ENCODE peak calls at places on chromosomes 12 and 14, in four cellular contexts. R is suprapubic skin, S is IMR-90, F is foreskin fibroblast. U is an unnamed sample.

GRCh38 chr14:78091361-78091760 is 78.8 kb upstream of the NRXN3 start:
- DNase-seq in S (no peak), F (no peak), R (peak; percentile 50), U (no peak)

GRCh38 chr12:15274561-15274967 is 47.7 kb upstream of the PTPRO start:
- DNase-seq in F (peak; percentile 56), R (no peak), S (no peak), U (no peak)

GRCh38 chr12:94329366-94329765 is 130.3 kb downstream of the CEP83 start:
- DNase-seq in R (no peak), S (no peak), F (no peak), U (no peak)

GRCh38 chr14:52031781-52032180 is 37.1 kb downstream of the NID2 start:
- DNase-seq in S (peak; percentile 78), R (no peak), F (peak; percentile 92), U (peak; percentile 87)

GRCh38 chr12:105212431-105212830 is 23.5 kb downstream of the APPL2 start:
- DNase-seq in S (peak; percentile 83), F (peak; percentile 83), R (no peak), U (no peak)

GRCh38 chr14:102749393-102749792 is 27.9 kb upstream of the TRAF3 start:
- DNase-seq in S (no peak), R (no peak), F (no peak), U (no peak)

GRCh38 chr14:59337151-59337611 is 128.0 kb downstream of the GPR135 start:
- DNase-seq in S (no peak), R (peak; percentile 84), F (peak; percentile 82), U (peak; percentile 61)

GRCh38 chr12:129530517-129530916 is 373.3 kb downstream of the TMEM132D start:
- DNase-seq in S (no peak), F (no peak), R (no peak), U (no peak)

GRCh38 chr12:124651508-124652273 is 84.3 kb upstream of the NCOR2 start:
- DNase-seq in F (peak; percentile 70), R (no peak), S (no peak), U (no peak)

GRCh38 chr12:25957898-25958253 is 606 bp upstream of the RASSF8 start:
- DNase-seq in S (peak; percentile 82), F (peak; percentile 92), R (no peak), U (no peak)

GRCh38 chr12:7512528-7512927 is 9.0 kb upstream of the CD163 start:
- DNase-seq in S (peak; percentile 69), R (no peak), F (peak; percentile 98), U (peak; percentile 96)

GRCh38 chr12:55955800-55956508 is 9.9 kb downstream of the PMEL start:
- DNase-seq in F (peak; percentile 82), R (no peak), S (peak; percentile 76), U (no peak)

GRCh38 chr12:89244536-89244935 is 107.8 kb downstream of the DUSP6 start:
- DNase-seq in S (peak; percentile 64), F (no peak), R (no peak), U (no peak)

GRCh38 chr14:74945261-74945851 is 10.0 kb downstream of the PGF start:
- DNase-seq in S (no peak), R (no peak), F (peak; percentile 47), U (no peak)

GRCh38 chr12:31011746-31012567 is 61.7 kb upstream of the DDX11 start:
- DNase-seq in R (peak; percentile 67), S (no peak), F (no peak), U (no peak)

GRCh38 chr12:120762093-120762492 is 36.5 kb downstream of the ACADS start:
- DNase-seq in R (no peak), F (no peak), S (no peak), U (no peak)

GRCh38 chr14:64708148-64709004 is 4.2 kb downstream of the PLEKHG3 start:
- DNase-seq in F (no peak), S (peak; percentile 44), R (peak; percentile 77), U (no peak)

GRCh38 chr14:105343194-105343593 is 28.6 kb downstream of the PACS2 start:
- DNase-seq in S (peak; percentile 56), R (no peak), F (no peak), U (no peak)

GRCh38 chr14:99947695-99948094 is 117.5 kb upstream of the EVL start:
- DNase-seq in R (no peak), S (no peak), F (no peak), U (no peak)

GRCh38 chr12:101592448-101592847 is 2.3 kb upstream of the MYBPC1 start:
- DNase-seq in F (no peak), R (no peak), S (no peak), U (no peak)

GRCh38 chr12:117714203-117714602 is 254.6 kb downstream of the KSR2 start:
- DNase-seq in F (no peak), R (no peak), S (no peak), U (no peak)

GRCh38 chr14:49240383-49240782 is 345.8 kb downstream of the RPS29 start:
- DNase-seq in F (no peak), S (no peak), R (no peak), U (no peak)

DNA sequence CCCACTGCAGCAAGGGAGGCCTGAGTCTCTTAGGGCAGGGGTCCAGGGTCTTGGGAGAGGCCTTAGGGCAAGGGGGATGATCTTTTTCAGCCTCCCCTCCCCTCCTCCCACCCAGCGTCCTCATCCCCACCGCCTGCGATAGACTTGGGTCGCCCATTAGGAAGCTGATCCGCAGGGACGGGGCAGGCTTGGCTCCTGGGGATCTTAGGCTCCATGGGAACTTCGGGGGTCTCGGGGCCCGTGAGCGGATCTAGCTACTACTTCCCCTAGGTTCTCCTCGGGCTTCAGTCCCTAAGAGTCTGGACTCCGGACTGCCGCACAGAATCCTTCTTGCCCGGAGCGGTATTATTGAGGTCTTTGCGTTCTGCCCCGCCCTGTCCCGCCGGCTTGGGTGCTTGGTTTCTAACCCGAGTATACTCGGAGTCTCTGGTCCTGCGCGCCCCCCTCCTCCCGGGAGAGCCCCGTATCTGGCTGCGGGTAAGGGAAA is 2.2 kb upstream of the PTHLH start:
- DNase-seq in R (no peak), S (no peak), F (peak; percentile 14), U (no peak)
- H3K4me3 ChIP-seq in R (peak overlapping the region; percentile 36), S (peak overlapping the region; percentile 28), F (peak overlapping the region; percentile 41), U (peak overlapping the region; percentile 41)

DNA sequence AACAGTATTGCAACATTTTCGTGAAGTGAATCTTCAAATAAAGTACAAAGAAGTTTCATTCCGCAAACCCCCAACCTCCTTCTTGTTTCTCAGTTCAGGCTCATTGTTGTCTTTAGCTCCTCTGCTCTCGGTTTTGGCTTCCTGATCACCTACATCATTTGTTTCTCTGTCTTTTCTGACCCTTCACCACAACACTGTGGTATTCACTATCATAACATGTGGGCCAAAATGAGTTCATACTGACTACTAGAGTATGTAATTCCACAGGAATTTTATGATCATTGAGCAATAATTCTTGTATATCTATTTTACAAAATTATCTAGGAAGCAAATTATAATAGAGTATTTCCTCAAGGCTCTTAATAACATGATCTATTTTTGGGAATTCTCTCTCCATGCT is 266.8 kb downstream of the ADAMTS20 start:
- DNase-seq in R (no peak), S (peak; percentile 98), F (peak; percentile 95), U (peak; percentile 96)
- H3K4me3 ChIP-seq in R (no peak overlapping the region), S (no peak overlapping the region), F (no peak overlapping the region), U (no peak overlapping the region)

GRCh38 chr12:111293266-111294009 is 75.5 kb downstream of the PHETA1 start:
- DNase-seq in F (no peak), S (no peak), R (no peak), U (no peak)

GRCh38 chr12:111298583-111299436 is 70.1 kb downstream of the PHETA1 start:
- DNase-seq in S (peak; percentile 31), R (no peak), F (peak; percentile 70), U (peak; percentile 6)

GRCh38 chr12:111297703-111298426 is 71.0 kb downstream of the PHETA1 start:
- DNase-seq in S (no peak), R (no peak), F (no peak), U (no peak)

GRCh38 chr12:111295176-111295575 is 73.7 kb downstream of the PHETA1 start:
- DNase-seq in R (no peak), F (no peak), S (no peak), U (no peak)

GRCh38 chr12:111296906-111297463 is 71.9 kb downstream of the PHETA1 start:
- DNase-seq in R (no peak), S (no peak), F (no peak), U (no peak)
- H3K4me3 ChIP-seq in R (no peak overlapping the region), S (no peak overlapping the region), F (no peak overlapping the region), U (no peak overlapping the region)

GRCh38 chr14:39433452-39433813 is 1.2 kb upstream of the FBXO33 start:
- DNase-seq in R (no peak), F (no peak), S (no peak), U (no peak)

GRCh38 chr14:39432619-39433451 is 602 bp upstream of the FBXO33 start:
- DNase-seq in R (peak; percentile 92), F (peak; percentile 88), S (peak; percentile 65), U (peak; percentile 22)

GRCh38 chr14:39431416-39432178 is 636 bp downstream of the FBXO33 start:
- DNase-seq in R (peak; percentile 85), S (peak; percentile 33), F (peak; percentile 59), U (no peak)

GRCh38 chr14:39430762-39431415 is 1.3 kb downstream of the FBXO33 start:
- DNase-seq in R (no peak), S (peak; percentile 13), F (peak; percentile 28), U (no peak)

DNA sequence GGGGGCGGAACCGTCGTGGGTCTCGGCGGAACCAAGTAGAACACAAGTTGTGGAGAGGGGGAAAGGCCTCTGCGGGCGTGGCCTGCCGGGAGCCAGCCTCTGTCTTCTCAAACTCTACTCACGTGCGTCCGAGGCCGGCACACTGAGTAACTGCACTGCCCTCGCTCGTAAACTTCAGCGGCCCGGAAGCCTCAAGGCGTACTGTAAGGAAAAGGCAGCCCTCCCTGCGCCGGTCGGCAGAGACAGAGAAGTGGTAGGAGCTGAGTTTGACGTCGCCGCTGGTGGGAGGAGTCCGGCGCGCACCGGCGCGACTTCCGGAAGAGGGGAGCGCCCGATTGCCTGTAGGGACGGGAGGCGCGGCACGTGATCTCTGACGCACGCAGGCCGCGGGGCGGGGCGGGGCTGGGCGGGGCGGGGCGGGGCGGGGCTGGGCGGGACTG is at the start of gene FBXO33:
- DNase-seq in R (peak; percentile 98), S (peak; percentile 96), F (peak; percentile 99), U (peak; percentile 90)
- H3K4me3 ChIP-seq in R (peak within 1 kb of the TSS; percentile 97), S (peak within 1 kb of the TSS; percentile 86), F (peak within 1 kb of the TSS; percentile 85), U (peak within 1 kb of the TSS; percentile 91)